ENCODE peak calls at places on chromosomes 1 and 21, in four cellular contexts. B is Panc1, E is mucosa of descending colon, U is B cell. M is an unnamed sample.

GRCh38 chr1:198232407-198232806 is 75.6 kb downstream of the NEK7 start:
- DNase-seq in B (no peak), U (no peak), E (no peak), M (no peak)

GRCh38 chr1:1344672-1345361 is 4.4 kb downstream of the DVL1 start:
- DNase-seq in B (peak), U (no peak), E (no peak), M (no peak)

GRCh38 chr1:17011439-17012307 is at the start of gene ATP13A2:
- DNase-seq in U (peak), B (peak), E (peak), M (peak)

GRCh38 chr1:225842074-225842473 is 32.1 kb downstream of the EPHX1 start:
- DNase-seq in E (no peak), U (no peak), B (no peak), M (no peak)

GRCh38 chr21:23452384-23453083 is 2154.7 kb downstream of the MRPL39 start:
- DNase-seq in U (no peak), E (no peak), B (peak), M (no peak)

GRCh38 chr1:10107985-10108663 is 75.4 kb downstream of the UBE4B start:
- DNase-seq in E (no peak), U (no peak), B (peak), M (no peak)

GRCh38 chr1:35558374-35559316 is 1.0 kb downstream of the NCDN start:
- DNase-seq in E (no peak), B (no peak), U (no peak), M (peak)

GRCh38 chr1:228953207-228953606 is 217.9 kb downstream of the RHOU start:
- DNase-seq in U (no peak), B (no peak), E (no peak), M (no peak)

GRCh38 chr1:167219194-167219593 is 1.5 kb upstream of the POU2F1 start:
- DNase-seq in U (no peak), B (no peak), E (no peak), M (no peak)

M was measured in OCI-LY7.